ENCODE peak calls at places on chromosome 10, in six cellular contexts. One of them, this sample, is unnamed.

GRCh38 chr10:70671229-70671588 is 1.1 kb upstream of the ADAMTS14 start:
- DNase-seq in mammary epithelial cell: no peak
- DNase-seq in cardiac fibroblast: no peak
- DNase-seq in astrocyte of the spinal cord: no peak
- DNase-seq in fibroblast of mammary gland: no peak
- DNase-seq in A549: no peak
- DNase-seq in this sample: no peak

GRCh38 chr10:114279289-114279688 is 40.2 kb downstream of the VWA2 start:
- DNase-seq in mammary epithelial cell: no peak
- DNase-seq in cardiac fibroblast: no peak
- DNase-seq in astrocyte of the spinal cord: no peak
- DNase-seq in fibroblast of mammary gland: no peak
- DNase-seq in A549: no peak
- DNase-seq in this sample: peak; percentile 45

GRCh38 chr10:87500646-87501048 is 4.0 kb upstream of the MINPP1 start:
- DNase-seq in mammary epithelial cell: no peak
- DNase-seq in cardiac fibroblast: no peak
- DNase-seq in astrocyte of the spinal cord: no peak
- DNase-seq in fibroblast of mammary gland: no peak
- DNase-seq in A549: peak; percentile 22
- DNase-seq in this sample: no peak

GRCh38 chr10:50310560-50311174 is 59.4 kb upstream of the ASAH2 start:
- DNase-seq in mammary epithelial cell: no peak
- DNase-seq in cardiac fibroblast: peak; percentile 28
- DNase-seq in astrocyte of the spinal cord: no peak
- DNase-seq in fibroblast of mammary gland: peak; percentile 34
- DNase-seq in A549: peak; percentile 57
- DNase-seq in this sample: no peak

GRCh38 chr10:60894816-60895215 is 49.2 kb downstream of the RHOBTB1 start:
- DNase-seq in mammary epithelial cell: peak; percentile 80
- DNase-seq in cardiac fibroblast: peak; percentile 32
- DNase-seq in astrocyte of the spinal cord: no peak
- DNase-seq in fibroblast of mammary gland: peak; percentile 16
- DNase-seq in A549: peak; percentile 13
- DNase-seq in this sample: no peak

GRCh38 chr10:80168111-80168511 is 35.6 kb downstream of the PLAC9 start:
- DNase-seq in mammary epithelial cell: no peak
- DNase-seq in cardiac fibroblast: peak; percentile 18
- DNase-seq in astrocyte of the spinal cord: no peak
- DNase-seq in fibroblast of mammary gland: no peak
- DNase-seq in A549: no peak
- DNase-seq in this sample: no peak

GRCh38 chr10:101558206-101558605 is 29.9 kb downstream of the POLL start:
- DNase-seq in mammary epithelial cell: peak; percentile 81
- DNase-seq in cardiac fibroblast: no peak
- DNase-seq in astrocyte of the spinal cord: no peak
- DNase-seq in fibroblast of mammary gland: no peak
- DNase-seq in A549: no peak
- DNase-seq in this sample: no peak

GRCh38 chr10:132366006-132366405 is 31.0 kb upstream of the PWWP2B start:
- DNase-seq in mammary epithelial cell: no peak
- DNase-seq in cardiac fibroblast: no peak
- DNase-seq in astrocyte of the spinal cord: no peak
- DNase-seq in fibroblast of mammary gland: no peak
- DNase-seq in A549: no peak
- DNase-seq in this sample: no peak

GRCh38 chr10:7327885-7328284 is 82.9 kb downstream of the SFMBT2 start:
- DNase-seq in mammary epithelial cell: no peak
- DNase-seq in cardiac fibroblast: no peak
- DNase-seq in astrocyte of the spinal cord: no peak
- DNase-seq in fibroblast of mammary gland: no peak
- DNase-seq in A549: peak; percentile 41
- DNase-seq in this sample: no peak

GRCh38 chr10:63491558-63492316 is 26.0 kb upstream of the JMJD1C start:
- DNase-seq in mammary epithelial cell: peak; percentile 81
- DNase-seq in cardiac fibroblast: peak; percentile 95
- DNase-seq in astrocyte of the spinal cord: peak; percentile 78
- DNase-seq in fibroblast of mammary gland: peak; percentile 93
- DNase-seq in A549: no peak
- DNase-seq in this sample: no peak

GRCh38 chr10:30207485-30208052 is 141.5 kb downstream of the MTPAP start:
- DNase-seq in mammary epithelial cell: peak; percentile 1
- DNase-seq in cardiac fibroblast: no peak
- DNase-seq in astrocyte of the spinal cord: no peak
- DNase-seq in fibroblast of mammary gland: no peak
- DNase-seq in A549: no peak
- DNase-seq in this sample: no peak

GRCh38 chr10:48454302-48455054 is 148.0 kb downstream of the MAPK8 start:
- DNase-seq in mammary epithelial cell: no peak
- DNase-seq in cardiac fibroblast: no peak
- DNase-seq in astrocyte of the spinal cord: no peak
- DNase-seq in fibroblast of mammary gland: no peak
- DNase-seq in A549: no peak
- DNase-seq in this sample: no peak

GRCh38 chr10:117539903-117540639 is 2.5 kb upstream of the EMX2 start:
- DNase-seq in mammary epithelial cell: no peak
- DNase-seq in cardiac fibroblast: no peak
- DNase-seq in astrocyte of the spinal cord: no peak
- DNase-seq in fibroblast of mammary gland: no peak
- DNase-seq in A549: no peak
- DNase-seq in this sample: no peak

GRCh38 chr10:50420166-50420565 is 168.8 kb upstream of the ASAH2 start:
- DNase-seq in mammary epithelial cell: no peak
- DNase-seq in cardiac fibroblast: peak; percentile 17
- DNase-seq in astrocyte of the spinal cord: no peak
- DNase-seq in fibroblast of mammary gland: no peak
- DNase-seq in A549: no peak
- DNase-seq in this sample: no peak

GRCh38 chr10:132865851-132866600 is 76.3 kb downstream of the CFAP46 start:
- DNase-seq in mammary epithelial cell: no peak
- DNase-seq in cardiac fibroblast: no peak
- DNase-seq in astrocyte of the spinal cord: no peak
- DNase-seq in fibroblast of mammary gland: no peak
- DNase-seq in A549: no peak
- DNase-seq in this sample: peak; percentile 52

GRCh38 chr10:104122273-104123107 is 519 bp downstream of the SFR1 start:
- DNase-seq in mammary epithelial cell: no peak
- DNase-seq in cardiac fibroblast: peak; percentile 25
- DNase-seq in astrocyte of the spinal cord: peak; percentile 28
- DNase-seq in fibroblast of mammary gland: no peak
- DNase-seq in A549: peak; percentile 31
- DNase-seq in this sample: no peak

GRCh38 chr10:68987611-68988010 is 992 bp upstream of the KIFBP start:
- DNase-seq in mammary epithelial cell: no peak
- DNase-seq in cardiac fibroblast: no peak
- DNase-seq in astrocyte of the spinal cord: no peak
- DNase-seq in fibroblast of mammary gland: no peak
- DNase-seq in A549: no peak
- DNase-seq in this sample: no peak

GRCh38 chr10:53843691-53844362 is 957.2 kb downstream of the PCDH15 start:
- DNase-seq in mammary epithelial cell: peak; percentile 76
- DNase-seq in cardiac fibroblast: no peak
- DNase-seq in astrocyte of the spinal cord: peak; percentile 42
- DNase-seq in fibroblast of mammary gland: no peak
- DNase-seq in A549: no peak
- DNase-seq in this sample: no peak

GRCh38 chr10:98131615-98132014 is 2.8 kb upstream of the R3HCC1L start:
- DNase-seq in mammary epithelial cell: no peak
- DNase-seq in cardiac fibroblast: no peak
- DNase-seq in astrocyte of the spinal cord: no peak
- DNase-seq in fibroblast of mammary gland: no peak
- DNase-seq in A549: no peak
- DNase-seq in this sample: no peak

GRCh38 chr10:127813290-127813689 is 76.3 kb downstream of the FOXI2 start:
- DNase-seq in mammary epithelial cell: no peak
- DNase-seq in cardiac fibroblast: peak; percentile 5
- DNase-seq in astrocyte of the spinal cord: no peak
- DNase-seq in fibroblast of mammary gland: no peak
- DNase-seq in A549: no peak
- DNase-seq in this sample: no peak

GRCh38 chr10:1190052-1190395 is 133.8 kb downstream of the WDR37 start:
- DNase-seq in mammary epithelial cell: no peak
- DNase-seq in cardiac fibroblast: no peak
- DNase-seq in astrocyte of the spinal cord: no peak
- DNase-seq in fibroblast of mammary gland: no peak
- DNase-seq in A549: no peak
- DNase-seq in this sample: no peak

GRCh38 chr10:118669020-118669766 is 73.7 kb upstream of the PRLHR start:
- DNase-seq in mammary epithelial cell: no peak
- DNase-seq in cardiac fibroblast: peak; percentile 54
- DNase-seq in astrocyte of the spinal cord: peak; percentile 83
- DNase-seq in fibroblast of mammary gland: peak; percentile 88
- DNase-seq in A549: no peak
- DNase-seq in this sample: no peak

GRCh38 chr10:122346326-122346950 is 28.1 kb upstream of the PLEKHA1 start:
- DNase-seq in mammary epithelial cell: no peak
- DNase-seq in cardiac fibroblast: no peak
- DNase-seq in astrocyte of the spinal cord: no peak
- DNase-seq in fibroblast of mammary gland: no peak
- DNase-seq in A549: no peak
- DNase-seq in this sample: no peak

GRCh38 chr10:26540601-26541000 is 102.5 kb downstream of the APBB1IP start:
- DNase-seq in mammary epithelial cell: no peak
- DNase-seq in cardiac fibroblast: no peak
- DNase-seq in astrocyte of the spinal cord: no peak
- DNase-seq in fibroblast of mammary gland: no peak
- DNase-seq in A549: no peak
- DNase-seq in this sample: no peak

GRCh38 chr10:103859161-103860141 is 4.1 kb upstream of the SH3PXD2A start:
- DNase-seq in mammary epithelial cell: peak; percentile 69
- DNase-seq in cardiac fibroblast: peak; percentile 82
- DNase-seq in astrocyte of the spinal cord: peak; percentile 81
- DNase-seq in fibroblast of mammary gland: peak; percentile 75
- DNase-seq in A549: peak; percentile 68
- DNase-seq in this sample: no peak

GRCh38 chr10:89163265-89163995 is 43.7 kb downstream of the CH25H start:
- DNase-seq in mammary epithelial cell: peak; percentile 91
- DNase-seq in cardiac fibroblast: peak; percentile 43
- DNase-seq in astrocyte of the spinal cord: no peak
- DNase-seq in fibroblast of mammary gland: peak; percentile 77
- DNase-seq in A549: no peak
- DNase-seq in this sample: peak; percentile 8

GRCh38 chr10:127920319-127921074 is 13.6 kb downstream of the PTPRE start:
- DNase-seq in mammary epithelial cell: no peak
- DNase-seq in cardiac fibroblast: no peak
- DNase-seq in astrocyte of the spinal cord: no peak
- DNase-seq in fibroblast of mammary gland: no peak
- DNase-seq in A549: no peak
- DNase-seq in this sample: no peak

GRCh38 chr10:80461208-80462183 is 7.4 kb downstream of the TSPAN14 start:
- DNase-seq in mammary epithelial cell: no peak
- DNase-seq in cardiac fibroblast: peak; percentile 49
- DNase-seq in astrocyte of the spinal cord: no peak
- DNase-seq in fibroblast of mammary gland: peak; percentile 53
- DNase-seq in A549: no peak
- DNase-seq in this sample: no peak

GRCh38 chr10:131968949-131969348 is 12.8 kb downstream of the BNIP3 start:
- DNase-seq in mammary epithelial cell: no peak
- DNase-seq in cardiac fibroblast: no peak
- DNase-seq in astrocyte of the spinal cord: no peak
- DNase-seq in fibroblast of mammary gland: no peak
- DNase-seq in A549: no peak
- DNase-seq in this sample: no peak

DNA sequence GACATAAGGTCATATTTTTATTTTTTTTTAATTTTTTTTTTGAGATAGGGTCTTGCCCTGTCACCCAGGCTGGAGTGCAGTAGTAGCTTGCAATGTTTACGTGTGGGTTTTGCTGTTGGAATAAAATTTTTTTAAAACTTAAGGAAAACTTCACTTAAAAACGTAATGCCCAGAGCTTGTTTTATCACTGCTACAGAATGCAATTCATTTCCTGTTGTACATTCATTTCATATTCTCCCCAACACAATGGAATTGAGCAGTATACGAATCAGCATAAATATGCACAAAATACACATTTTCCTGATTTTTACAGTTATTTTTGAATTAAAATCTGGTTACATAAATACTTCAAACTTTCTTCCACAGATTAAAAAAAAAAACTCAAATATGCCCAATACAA is 40.3 kb downstream of the RSU1 start:
- DNase-seq in mammary epithelial cell: no peak
- DNase-seq in cardiac fibroblast: peak; percentile 56
- DNase-seq in astrocyte of the spinal cord: no peak
- DNase-seq in fibroblast of mammary gland: no peak
- DNase-seq in A549: no peak
- DNase-seq in this sample: no peak
- TF ChIP-seq CTCF in mammary epithelial cell: no peak
- TF ChIP-seq CTCF in cardiac fibroblast: no peak
- TF ChIP-seq CTCF in astrocyte of the spinal cord: no peak
- TF ChIP-seq CTCF in fibroblast of mammary gland: no peak
- TF ChIP-seq CTCF in A549: no peak
- TF ChIP-seq CTCF in this sample: no peak

GRCh38 chr10:96130326-96130758 is 245 bp downstream of the ZNF518A start:
- DNase-seq in mammary epithelial cell: no peak
- DNase-seq in cardiac fibroblast: no peak
- DNase-seq in astrocyte of the spinal cord: no peak
- DNase-seq in fibroblast of mammary gland: no peak
- DNase-seq in A549: peak; percentile 92
- DNase-seq in this sample: no peak
- TF ChIP-seq CTCF in mammary epithelial cell: no peak
- TF ChIP-seq CTCF in cardiac fibroblast: peak; percentile 7
- TF ChIP-seq CTCF in astrocyte of the spinal cord: no peak
- TF ChIP-seq CTCF in fibroblast of mammary gland: no peak
- TF ChIP-seq CTCF in A549: no peak
- TF ChIP-seq CTCF in this sample: no peak

GRCh38 chr10:77428776-77429395 is 208.7 kb downstream of the KCNMA1 start:
- DNase-seq in mammary epithelial cell: peak; percentile 53
- DNase-seq in cardiac fibroblast: peak; percentile 78
- DNase-seq in astrocyte of the spinal cord: peak; percentile 81
- DNase-seq in fibroblast of mammary gland: peak; percentile 77
- DNase-seq in A549: peak; percentile 62
- DNase-seq in this sample: peak; percentile 80
- TF ChIP-seq CTCF in mammary epithelial cell: peak; percentile 64
- TF ChIP-seq CTCF in cardiac fibroblast: peak; percentile 81
- TF ChIP-seq CTCF in astrocyte of the spinal cord: peak; percentile 89
- TF ChIP-seq CTCF in fibroblast of mammary gland: peak; percentile 76
- TF ChIP-seq CTCF in A549: peak; percentile 43
- TF ChIP-seq CTCF in this sample: peak; percentile 30

GRCh38 chr10:82041018-82041417 is 166.0 kb downstream of the NRG3 start:
- DNase-seq in mammary epithelial cell: no peak
- DNase-seq in cardiac fibroblast: peak; percentile 12
- DNase-seq in astrocyte of the spinal cord: no peak
- DNase-seq in fibroblast of mammary gland: no peak
- DNase-seq in A549: no peak
- DNase-seq in this sample: no peak
- TF ChIP-seq CTCF in mammary epithelial cell: no peak
- TF ChIP-seq CTCF in cardiac fibroblast: no peak
- TF ChIP-seq CTCF in astrocyte of the spinal cord: no peak
- TF ChIP-seq CTCF in fibroblast of mammary gland: no peak
- TF ChIP-seq CTCF in A549: no peak
- TF ChIP-seq CTCF in this sample: no peak

This sample was measured in ascending aorta.